ENCODE peak calls at places on chromosome 9, in ten cellular contexts. H is choroid plexus epithelial cell; S is LNCaP clone FGC; X is AG09319; L is adrenal gland; F is AG10803; A is AG04449; B is psoas muscle; R is nephron progenitor cell; E is CD8-positive, alpha-beta T cell. Q is an unnamed sample.

GRCh38 chr9:77601476-77602056 is 46.6 kb downstream of the GNA14 start:
- DNase-seq in S (no peak), R (no peak), L (no peak), H (no peak), E (no peak), B (no peak), F (no peak), X (no peak), A (no peak), Q (no peak)

GRCh38 chr9:78031271-78031825 is at the start of gene GNAQ:
- DNase-seq in X (no peak), R (peak), S (no peak), H (no peak), B (peak), L (peak), A (no peak), E (no peak), F (no peak), Q (no peak)

GRCh38 chr9:106945727-106946690 is 83.0 kb downstream of the ZNF462 start:
- DNase-seq in X (peak), L (no peak), E (no peak), A (peak), H (peak), B (no peak), S (no peak), R (no peak), F (peak), Q (no peak)

GRCh38 chr9:100602302-100602930 is 24.5 kb downstream of the CAVIN4 start:
- DNase-seq in E (no peak), S (peak), F (peak), L (peak), R (peak), X (no peak), A (no peak), H (peak), B (no peak), Q (no peak)

GRCh38 chr9:96008502-96009222 is 133.2 kb downstream of the ERCC6L2 start:
- DNase-seq in X (no peak), A (no peak), B (no peak), S (no peak), H (peak), L (no peak), R (no peak), F (no peak), E (no peak), Q (no peak)

GRCh38 chr9:20941177-20941690 is 90.2 kb downstream of the HACD4 start:
- DNase-seq in H (peak), X (peak), B (no peak), S (peak), A (no peak), F (peak), E (peak), R (peak), L (peak), Q (no peak)

GRCh38 chr9:114264806-114265550 is 57.9 kb upstream of the ORM1 start:
- DNase-seq in R (no peak), A (no peak), B (no peak), L (no peak), S (no peak), F (no peak), X (no peak), H (no peak), E (no peak), Q (no peak)

GRCh38 chr9:133916159-133916541 is 76.0 kb downstream of the VAV2 start:
- DNase-seq in H (no peak), E (no peak), S (no peak), R (no peak), B (no peak), X (no peak), A (no peak), L (no peak), F (no peak), Q (no peak)

GRCh38 chr9:138075961-138076649 is 198.5 kb downstream of the CACNA1B start:
- DNase-seq in B (no peak), L (no peak), R (no peak), S (no peak), E (no peak), F (no peak), X (no peak), A (no peak), H (no peak), Q (peak)

GRCh38 chr9:78213696-78214095 is 22.2 kb upstream of the CEP78 start:
- DNase-seq in E (no peak), B (no peak), L (no peak), A (no peak), F (peak), R (no peak), H (peak), X (no peak), S (no peak), Q (no peak)

GRCh38 chr9:124602632-124603031 is 95.4 kb upstream of the NR5A1 start:
- DNase-seq in H (no peak), R (no peak), B (no peak), X (no peak), E (no peak), A (no peak), S (no peak), F (no peak), L (no peak), Q (no peak)

GRCh38 chr9:137162505-137163100 is 7.2 kb downstream of the LRRC26 start:
- DNase-seq in R (peak), S (no peak), B (no peak), A (no peak), E (no peak), H (no peak), X (no peak), F (no peak), L (no peak), Q (no peak)

GRCh38 chr9:109458453-109459211 is 39.5 kb downstream of the PTPN3 start:
- DNase-seq in X (no peak), R (no peak), E (no peak), S (no peak), F (no peak), B (no peak), L (peak), H (no peak), A (no peak), Q (peak)

GRCh38 chr9:81588148-81588874 is 101.0 kb downstream of the TLE1 start:
- DNase-seq in A (no peak), B (no peak), X (no peak), S (peak), F (peak), R (no peak), L (peak), E (no peak), H (peak), Q (no peak)

GRCh38 chr9:36750630-36751029 is 177.9 kb downstream of the MELK start:
- DNase-seq in R (no peak), A (no peak), S (no peak), L (no peak), E (no peak), X (no peak), F (no peak), H (no peak), B (no peak), Q (no peak)

GRCh38 chr9:88711719-88712118 is 176.7 kb downstream of the NXNL2 start:
- DNase-seq in S (no peak), E (no peak), R (no peak), L (no peak), A (no peak), H (no peak), B (no peak), F (no peak), X (no peak), Q (no peak)

GRCh38 chr9:131875828-131876485 is 136.1 kb upstream of the RAPGEF1 start:
- DNase-seq in A (no peak), L (no peak), R (no peak), H (no peak), X (no peak), B (no peak), F (peak), S (no peak), E (no peak), Q (no peak)

GRCh38 chr9:109556786-109557185 is 58.7 kb upstream of the PTPN3 start:
- DNase-seq in F (no peak), H (no peak), A (no peak), X (no peak), B (no peak), R (no peak), E (no peak), S (no peak), L (no peak), Q (no peak)

GRCh38 chr9:137453643-137454081 is 5.5 kb downstream of the NSMF start:
- DNase-seq in R (peak), X (peak), F (peak), H (peak), A (no peak), L (peak), B (peak), E (peak), S (peak), Q (no peak)

GRCh38 chr9:17744786-17745185 is 165.9 kb downstream of the SH3GL2 start:
- DNase-seq in F (no peak), X (no peak), L (no peak), H (peak), A (no peak), R (peak), S (no peak), B (no peak), E (no peak), Q (no peak)

GRCh38 chr9:121034529-121034928 is 15.5 kb downstream of the C5 start:
- DNase-seq in E (no peak), A (no peak), L (no peak), R (no peak), B (no peak), H (no peak), X (no peak), S (no peak), F (no peak), Q (no peak)

GRCh38 chr9:98882569-98882923 is 61.2 kb upstream of the COL15A1 start:
- DNase-seq in B (no peak), S (no peak), F (no peak), A (no peak), R (no peak), E (no peak), X (no peak), L (no peak), H (no peak), Q (no peak)

GRCh38 chr9:19629506-19629905 is 159.3 kb downstream of the SLC24A2 start:
- DNase-seq in R (peak), B (no peak), F (no peak), A (no peak), L (no peak), S (no peak), H (no peak), X (no peak), E (no peak), Q (no peak)

GRCh38 chr9:6590329-6590728 is 55.2 kb downstream of the GLDC start:
- DNase-seq in E (no peak), B (no peak), H (no peak), R (no peak), F (no peak), A (no peak), L (no peak), S (no peak), X (no peak), Q (no peak)

GRCh38 chr9:101119206-101119819 is 90.8 kb downstream of the PLPPR1 start:
- DNase-seq in L (peak), S (peak), H (peak), R (peak), B (peak), X (no peak), A (no peak), F (peak), E (no peak), Q (no peak)

GRCh38 chr9:98356953-98357352 is 101.5 kb upstream of the TBC1D2 start:
- DNase-seq in A (no peak), E (no peak), S (no peak), L (no peak), H (peak), R (no peak), X (no peak), F (no peak), B (no peak), Q (no peak)

GRCh38 chr9:32350682-32351081 is 33.8 kb upstream of the ACO1 start:
- DNase-seq in B (no peak), H (peak), R (no peak), L (no peak), X (no peak), A (no peak), S (peak), F (peak), E (no peak), Q (no peak)

GRCh38 chr9:22307013-22307711 is 139.5 kb upstream of the DMRTA1 start:
- DNase-seq in A (peak), S (peak), X (peak), H (peak), E (no peak), F (peak), L (peak), R (peak), B (no peak), Q (no peak)

GRCh38 chr9:78121488-78121887 is 89.9 kb upstream of the GNAQ start:
- DNase-seq in F (peak), B (peak), X (peak), A (no peak), R (peak), E (peak), H (peak), S (peak), L (peak), Q (no peak)

GRCh38 chr9:114055061-114055460 is 23.0 kb downstream of the AMBP start:
- DNase-seq in H (no peak), E (no peak), X (no peak), S (no peak), B (no peak), R (no peak), A (no peak), F (no peak), L (no peak), Q (no peak)

GRCh38 chr9:3751125-3751758 is 225.4 kb upstream of the RFX3 start:
- DNase-seq in R (no peak), B (no peak), S (no peak), L (no peak), H (peak), E (no peak), X (no peak), A (peak), F (peak), Q (no peak)

GRCh38 chr9:134662143-134662876 is 20.7 kb downstream of the COL5A1 start:
- DNase-seq in H (peak), X (peak), F (peak), E (no peak), B (peak), R (no peak), L (no peak), S (no peak), A (peak), Q (peak)

GRCh38 chr9:113541019-113541900 is 77.7 kb downstream of the RGS3 start:
- DNase-seq in B (no peak), S (no peak), L (peak), X (no peak), R (peak), E (no peak), A (no peak), H (peak), F (peak), Q (no peak)

GRCh38 chr9:78562021-78562420 is 265.1 kb downstream of the PSAT1 start:
- DNase-seq in E (no peak), R (no peak), L (no peak), F (no peak), B (no peak), H (peak), A (no peak), S (no peak), X (no peak), Q (no peak)

GRCh38 chr9:131986576-131986975 is 93.1 kb downstream of the MED27 start:
- DNase-seq in A (no peak), F (no peak), X (no peak), E (no peak), B (no peak), R (no peak), L (no peak), H (no peak), S (no peak), Q (no peak)

DNA sequence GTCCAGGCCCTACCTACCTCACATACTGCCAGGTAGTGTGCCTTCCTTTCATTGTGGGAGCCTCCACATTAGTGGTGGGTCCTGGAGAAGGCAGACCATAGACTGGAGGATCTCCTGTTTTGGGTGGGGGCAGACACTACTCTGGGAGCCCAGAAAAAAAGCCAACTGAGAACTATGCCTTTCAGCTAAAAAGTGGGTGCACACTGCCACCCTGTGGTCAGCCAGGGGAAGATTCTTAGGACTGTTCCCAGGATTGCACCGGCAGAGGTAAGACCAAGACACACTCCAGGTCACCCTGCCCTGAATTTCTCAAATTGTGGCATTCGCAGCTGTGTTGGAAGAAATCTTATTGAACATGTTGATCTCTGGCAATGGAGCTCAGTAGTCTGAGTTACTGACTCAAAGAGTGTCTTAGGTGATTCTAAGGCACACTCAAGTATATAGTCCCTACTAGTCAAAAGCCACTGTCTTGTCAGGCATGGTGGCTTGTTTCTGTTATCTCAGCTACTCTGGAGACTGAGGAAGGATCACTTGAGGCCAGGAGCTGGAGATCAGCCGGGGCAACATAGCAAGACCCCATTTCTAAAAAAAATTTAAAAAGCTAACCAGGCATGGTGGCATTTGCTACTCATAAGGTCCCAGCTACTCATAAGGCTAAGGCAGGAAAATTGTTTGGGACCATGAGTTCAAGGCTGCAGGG is 3.6 kb downstream of the SIGMAR1 start:
- DNase-seq in L (peak), R (peak), X (no peak), F (peak), H (peak), B (peak), E (peak), A (no peak), S (peak), Q (no peak)
- TF ChIP-seq CTCF in L (peak), R (peak), X (peak), F (peak), H (peak), B (peak), E (peak), A (peak), S (peak), Q (peak)

GRCh38 chr9:86046930-86047341 is 52.4 kb downstream of the GOLM1 start:
- DNase-seq in F (no peak), A (no peak), R (no peak), X (no peak), E (no peak), B (no peak), L (peak), H (no peak), S (peak), Q (peak)
- TF ChIP-seq CTCF in F (no peak), A (no peak), R (no peak), X (no peak), E (no peak), B (no peak), L (peak), H (no peak), S (peak), Q (no peak)

GRCh38 chr9:74645007-74645639 is 148.0 kb downstream of the RORB start:
- DNase-seq in B (no peak), F (peak), X (no peak), S (no peak), L (no peak), E (no peak), A (no peak), H (peak), R (peak), Q (no peak)
- TF ChIP-seq CTCF in B (peak), F (peak), X (peak), S (peak), L (peak), E (peak), A (peak), H (peak), R (peak), Q (peak)

DNA sequence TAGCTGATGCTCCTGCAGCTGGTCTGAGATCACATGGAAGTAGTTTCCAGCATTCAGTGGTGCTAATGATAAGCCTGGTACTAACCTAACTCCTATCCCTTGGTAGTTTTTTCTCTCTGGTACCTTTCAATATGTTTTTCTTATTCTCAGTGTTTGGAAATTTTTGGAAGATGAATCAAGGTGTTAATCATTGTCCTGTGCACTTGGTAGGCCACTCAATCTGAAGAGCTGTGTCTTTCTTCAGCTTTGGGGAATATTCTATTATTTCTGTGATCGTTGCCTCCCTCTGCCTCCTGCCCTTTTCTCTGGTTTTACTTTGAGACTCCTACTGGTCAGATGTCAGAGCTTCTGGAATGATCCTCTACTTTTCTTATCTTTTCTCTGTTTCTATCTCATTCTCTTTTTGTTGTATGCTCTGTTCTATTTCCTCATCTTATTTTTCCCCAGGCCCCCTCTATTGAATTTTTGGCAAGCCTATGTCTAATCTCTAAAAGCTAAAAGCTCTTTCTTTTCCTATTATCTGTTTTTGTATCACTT is 136.8 kb downstream of the APBA1 start:
- DNase-seq in L (no peak), R (no peak), X (no peak), B (no peak), E (no peak), A (no peak), H (no peak), F (no peak), S (no peak), Q (no peak)
- TF ChIP-seq CTCF in L (no peak), R (no peak), X (no peak), B (no peak), E (no peak), A (no peak), H (no peak), F (no peak), S (no peak), Q (no peak)

GRCh38 chr9:28651050-28651722 is 1077.9 kb upstream of the C9orf72 start:
- DNase-seq in H (no peak), B (no peak), F (no peak), E (no peak), A (no peak), S (no peak), R (no peak), X (no peak), L (no peak), Q (no peak)

GRCh38 chr9:28650327-28650726 is 1077.0 kb upstream of the C9orf72 start:
- DNase-seq in F (no peak), A (no peak), R (no peak), E (no peak), B (no peak), X (no peak), S (no peak), H (no peak), L (no peak), Q (no peak)

GRCh38 chr9:28648723-28649122 is 1075.4 kb upstream of the C9orf72 start:
- DNase-seq in X (no peak), A (no peak), R (no peak), S (no peak), H (no peak), F (no peak), B (no peak), L (no peak), E (no peak), Q (no peak)
- TF ChIP-seq CTCF in X (no peak), A (no peak), R (no peak), S (peak), H (no peak), F (no peak), B (no peak), L (no peak), E (no peak), Q (no peak)

GRCh38 chr9:90851444-90851843 is 49.8 kb downstream of the SYK start:
- DNase-seq in F (no peak), S (no peak), E (no peak), X (no peak), H (no peak), B (no peak), R (no peak), A (no peak), L (no peak), Q (no peak)
- TF ChIP-seq CTCF in F (no peak), S (no peak), E (no peak), X (no peak), H (no peak), B (no peak), R (no peak), A (no peak), L (no peak), Q (no peak)

GRCh38 chr9:108412755-108413154 is 443.0 kb downstream of the ACTL7B start:
- DNase-seq in R (no peak), A (no peak), H (peak), L (no peak), E (no peak), S (no peak), X (no peak), B (no peak), F (no peak), Q (no peak)
- TF ChIP-seq CTCF in R (no peak), A (no peak), H (no peak), L (no peak), E (no peak), S (no peak), X (no peak), B (no peak), F (no peak), Q (no peak)

DNA sequence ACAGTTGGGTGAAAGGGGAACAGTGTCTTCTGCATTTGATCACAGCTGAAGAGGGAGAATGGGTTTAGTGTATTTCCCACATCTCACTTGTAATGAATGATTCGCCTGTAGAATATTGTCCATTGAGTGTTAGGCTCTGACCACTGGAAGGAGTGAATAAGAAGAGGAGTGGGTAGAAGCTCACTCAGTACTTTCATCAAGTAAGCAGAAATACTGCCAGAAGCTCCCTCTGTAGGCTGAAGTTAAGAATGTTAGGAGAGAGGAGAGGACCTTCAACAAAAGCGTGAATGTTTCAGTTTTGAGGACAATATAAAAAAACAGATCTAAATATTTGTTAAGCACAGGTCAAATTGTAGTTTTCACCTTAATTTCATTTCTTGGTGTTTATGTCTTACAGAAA is 27.5 kb downstream of the FSD1L start:
- DNase-seq in E (no peak), H (peak), R (no peak), L (no peak), F (peak), X (no peak), B (no peak), A (peak), S (no peak), Q (no peak)
- TF ChIP-seq CTCF in E (no peak), H (peak), R (peak), L (peak), F (peak), X (peak), B (peak), A (peak), S (peak), Q (peak)

GRCh38 chr9:136143215-136144001 is 24.7 kb upstream of the TMEM250 start:
- DNase-seq in F (no peak), L (no peak), A (no peak), H (peak), X (no peak), S (no peak), B (peak), E (no peak), R (peak), Q (no peak)
- TF ChIP-seq CTCF in F (peak), L (no peak), A (peak), H (peak), X (peak), S (peak), B (no peak), E (no peak), R (peak), Q (peak)

Q was measured in osteocyte.